ENCODE peak calls at places on chromosomes 4 and X, in five cellular contexts. O is HCT116, X is A549, N is IMR-90, P is HepG2. K is an unnamed sample.

GRCh38 chr4:4690854-4691253 is 149.0 kb upstream of the STX18 start:
- DNase-seq in O (no peak), X (no peak), N (no peak), P (no peak), K (no peak)

GRCh38 chrX:372856-373640 is 13.7 kb downstream of the PPP2R3B start:
- DNase-seq in O (no peak), X (no peak), N (peak), P (no peak), K (no peak)

GRCh38 chr4:24560770-24561415 is 23.5 kb downstream of the DHX15 start:
- DNase-seq in O (no peak), X (no peak), N (peak), P (no peak), K (no peak)

GRCh38 chrX:111761578-111762135 is 80.7 kb downstream of the ALG13 start:
- DNase-seq in O (no peak), X (no peak), N (no peak), P (no peak), K (no peak)

GRCh38 chr4:38170800-38171199 is 210.6 kb downstream of the PTTG2 start:
- DNase-seq in O (no peak), X (no peak), N (no peak), P (no peak), K (no peak)

GRCh38 chrX:68534696-68535095 is 35.8 kb downstream of the YIPF6 start:
- DNase-seq in O (no peak), X (no peak), N (peak), P (no peak), K (no peak)

GRCh38 chrX:106286053-106286650 is 118.0 kb downstream of the PWWP3B start:
- DNase-seq in O (peak), X (no peak), N (no peak), P (peak), K (no peak)

GRCh38 chr4:56909083-56909981 is 1.6 kb downstream of the REST start:
- DNase-seq in O (no peak), X (peak), N (peak), P (peak), K (no peak)

GRCh38 chr4:137892134-137892533 is 350.0 kb downstream of the SLC7A11 start:
- DNase-seq in O (no peak), X (no peak), N (peak), P (no peak), K (no peak)

GRCh38 chr4:2092653-2093000 is 33.5 kb downstream of the NAT8L start:
- DNase-seq in O (no peak), X (no peak), N (no peak), P (no peak), K (no peak)

GRCh38 chr4:109041463-109041862 is 261.0 kb downstream of the COL25A1 start:
- DNase-seq in O (no peak), X (no peak), N (peak), P (no peak), K (no peak)

GRCh38 chrX:23344208-23344903 is 9.7 kb downstream of the PTCHD1 start:
- DNase-seq in O (no peak), X (no peak), N (no peak), P (no peak), K (no peak)

GRCh38 chrX:126165721-126166401 is at the start of gene DCAF12L2:
- DNase-seq in O (no peak), X (peak), N (no peak), P (no peak), K (no peak)

GRCh38 chr4:84684361-84684760 is 101.4 kb downstream of the CDS1 start:
- DNase-seq in O (no peak), X (no peak), N (no peak), P (no peak), K (no peak)

GRCh38 chr4:136103616-136104015 is 1428.7 kb downstream of the PCDH18 start:
- DNase-seq in O (no peak), X (no peak), N (no peak), P (no peak), K (no peak)

GRCh38 chr4:45638641-45639040 is 485.2 kb downstream of the GABRG1 start:
- DNase-seq in O (no peak), X (no peak), N (no peak), P (no peak), K (no peak)

GRCh38 chr4:26692014-26692726 is 108.3 kb downstream of the TBC1D19 start:
- DNase-seq in O (no peak), X (no peak), N (peak), P (no peak), K (no peak)

GRCh38 chr4:83548151-83548905 is 12.4 kb downstream of the GPAT3 start:
- DNase-seq in O (peak), X (peak), N (peak), P (peak), K (peak)

GRCh38 chr4:24889991-24890390 is 22.9 kb downstream of the CCDC149 start:
- DNase-seq in O (no peak), X (no peak), N (peak), P (no peak), K (no peak)

GRCh38 chrX:23503835-23504539 is 163.3 kb upstream of the PRDX4 start:
- DNase-seq in O (peak), X (peak), N (peak), P (peak), K (no peak)

GRCh38 chr4:86359944-86360478 is at the start of gene MAPK10:
- DNase-seq in O (no peak), X (no peak), N (peak), P (no peak), K (peak)

GRCh38 chr4:113141901-113142346 is 92.5 kb downstream of the ANK2 start:
- DNase-seq in O (peak), X (peak), N (peak), P (peak), K (no peak)

GRCh38 chr4:188109157-188109755 is at the start of gene TRIML2:
- DNase-seq in O (peak), X (peak), N (no peak), P (no peak), K (no peak)

GRCh38 chr4:38385286-38386010 is 278.6 kb upstream of the KLF3 start:
- DNase-seq in O (no peak), X (peak), N (no peak), P (peak), K (no peak)

GRCh38 chr4:155777971-155778710 is 19.3 kb downstream of the GUCY1B1 start:
- DNase-seq in O (no peak), X (no peak), N (peak), P (no peak), K (no peak)

GRCh38 chr4:100828986-100829685 is 311.3 kb upstream of the EMCN start:
- DNase-seq in O (no peak), X (peak), N (no peak), P (no peak), K (no peak)

GRCh38 chrX:128906753-128907152 is 616.5 kb downstream of the SMARCA1 start:
- DNase-seq in O (no peak), X (no peak), N (no peak), P (peak), K (no peak)

GRCh38 chr4:55393461-55394320 is 2.1 kb upstream of the TMEM165 start:
- DNase-seq in O (no peak), X (no peak), N (peak), P (no peak), K (no peak)

GRCh38 chrX:132491191-132491590 is 2.4 kb upstream of the MBNL3 start:
- DNase-seq in O (no peak), X (peak), N (no peak), P (peak), K (no peak)

GRCh38 chrX:37383313-37383712 is 34.1 kb downstream of the PRRG1 start:
- DNase-seq in O (no peak), X (no peak), N (peak), P (no peak), K (no peak)

GRCh38 chr4:165133150-165133549 is 20.5 kb upstream of the TMEM192 start:
- DNase-seq in O (no peak), X (no peak), N (no peak), P (no peak), K (no peak)

GRCh38 chr4:7124643-7125442 is 57.0 kb upstream of the GRPEL1 start:
- DNase-seq in O (no peak), X (peak), N (peak), P (peak), K (no peak)
- TF ChIP-seq RAD21 in O (no peak), X (no peak), N (peak), P (no peak), K (no peak)

GRCh38 chr4:139455187-139455586 is 1.3 kb downstream of the RAB33B start:
- DNase-seq in O (no peak), X (no peak), N (no peak), P (no peak), K (no peak)

GRCh38 chr4:139453041-139453370 is 915 bp upstream of the RAB33B start:
- DNase-seq in O (no peak), X (peak), N (no peak), P (peak), K (no peak)

GRCh38 chr4:139454111-139454600 is at the start of gene RAB33B:
- DNase-seq in O (no peak), X (no peak), N (peak), P (no peak), K (no peak)

GRCh38 chr4:139453371-139454110 is 380 bp upstream of the RAB33B start:
- DNase-seq in O (peak), X (peak), N (peak), P (peak), K (peak)

GRCh38 chr4:139454646-139455045 is 725 bp downstream of the RAB33B start:
- DNase-seq in O (no peak), X (no peak), N (no peak), P (no peak), K (no peak)
- TF ChIP-seq RAD21 in O (no peak), X (no peak), N (no peak), P (no peak), K (no peak)

DNA sequence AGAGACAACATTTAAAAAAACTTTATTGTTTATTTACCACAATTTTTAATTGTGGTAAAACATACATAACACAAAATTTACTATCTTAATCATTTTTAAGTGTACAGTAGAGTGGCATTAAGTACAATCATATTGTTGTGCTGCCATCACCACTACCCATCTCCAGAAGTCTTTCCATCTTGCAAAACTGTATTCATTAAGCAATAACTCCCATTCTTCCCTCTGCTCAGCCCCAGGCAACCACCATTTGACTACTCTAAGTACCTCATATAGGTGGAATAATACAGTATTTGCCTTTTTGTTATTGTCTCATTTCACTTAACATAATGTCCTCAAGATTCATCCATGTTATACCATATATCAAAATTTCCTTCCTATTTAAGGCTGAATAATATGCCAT is 12.8 kb upstream of the FAM47E start:
- DNase-seq in O (no peak), X (no peak), N (no peak), P (no peak), K (no peak)
- TF ChIP-seq RAD21 in O (no peak), X (no peak), N (no peak), P (no peak), K (no peak)

DNA sequence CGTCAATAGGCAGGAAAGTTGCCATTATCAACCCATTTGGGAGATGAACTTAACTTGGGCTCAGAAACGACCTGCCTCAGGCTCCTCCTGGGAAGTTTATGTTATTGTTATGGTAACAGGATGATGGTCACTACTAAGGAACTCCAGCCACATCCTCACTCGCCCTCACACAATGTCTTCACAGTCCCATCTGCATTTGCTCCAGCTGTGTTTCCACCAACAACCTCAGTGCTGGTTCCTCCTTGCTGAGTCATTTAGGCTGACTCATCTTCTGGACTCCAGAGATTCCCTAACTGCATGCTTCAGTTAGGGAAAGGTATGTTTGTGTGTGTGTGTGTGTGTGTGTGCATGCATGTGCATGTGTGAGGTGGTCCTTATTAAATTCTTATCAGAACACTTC is 293.4 kb upstream of the BOD1L1 start:
- DNase-seq in O (no peak), X (peak), N (peak), P (peak), K (peak)
- TF ChIP-seq RAD21 in O (no peak), X (peak), N (peak), P (no peak), K (no peak)

DNA sequence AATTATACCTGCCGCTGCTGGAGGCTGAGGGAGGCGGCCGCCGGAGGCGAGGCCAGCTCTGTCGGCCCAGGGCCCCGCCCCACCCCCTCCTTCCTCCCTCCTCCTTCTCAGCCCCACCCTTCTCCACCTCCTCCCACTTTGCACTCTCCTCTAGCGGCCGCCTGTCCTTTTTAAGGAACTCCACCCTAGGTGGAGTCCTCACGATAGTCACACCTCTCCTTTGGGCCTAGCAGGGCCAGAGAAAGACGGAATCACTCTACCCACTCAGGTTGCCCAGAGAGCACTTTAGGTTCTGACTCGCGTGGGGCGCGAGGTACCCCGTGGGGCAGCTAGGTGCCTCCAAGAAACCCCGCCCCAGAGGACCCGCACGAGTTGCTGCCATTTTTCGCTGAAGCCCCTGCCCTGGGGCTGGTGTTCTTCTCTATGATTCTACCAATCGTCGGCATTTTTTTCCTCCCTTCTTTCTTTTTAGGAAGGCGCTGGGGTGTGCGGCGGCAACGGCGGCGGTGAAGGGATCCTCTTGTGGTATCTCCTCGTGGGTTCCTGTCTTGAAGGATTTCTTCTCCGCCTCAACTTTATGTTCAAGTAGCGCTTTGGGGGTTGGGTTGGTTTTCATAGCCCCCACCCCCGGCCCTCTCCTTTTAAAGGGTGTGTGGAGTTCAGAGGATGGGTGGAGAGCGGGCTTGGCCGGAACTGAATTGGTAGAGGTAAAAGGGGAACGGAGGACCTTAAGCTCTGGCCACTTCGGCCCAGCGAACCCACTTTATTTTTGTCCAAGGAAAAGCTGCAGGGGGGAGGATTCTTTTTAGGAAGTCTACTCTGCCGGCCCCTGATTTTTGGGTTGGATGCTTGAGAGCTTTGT is at the start of gene KLF8:
- DNase-seq in O (peak), X (no peak), N (no peak), P (no peak), K (no peak)
- TF ChIP-seq RAD21 in O (no peak), X (no peak), N (no peak), P (no peak), K (no peak)

DNA sequence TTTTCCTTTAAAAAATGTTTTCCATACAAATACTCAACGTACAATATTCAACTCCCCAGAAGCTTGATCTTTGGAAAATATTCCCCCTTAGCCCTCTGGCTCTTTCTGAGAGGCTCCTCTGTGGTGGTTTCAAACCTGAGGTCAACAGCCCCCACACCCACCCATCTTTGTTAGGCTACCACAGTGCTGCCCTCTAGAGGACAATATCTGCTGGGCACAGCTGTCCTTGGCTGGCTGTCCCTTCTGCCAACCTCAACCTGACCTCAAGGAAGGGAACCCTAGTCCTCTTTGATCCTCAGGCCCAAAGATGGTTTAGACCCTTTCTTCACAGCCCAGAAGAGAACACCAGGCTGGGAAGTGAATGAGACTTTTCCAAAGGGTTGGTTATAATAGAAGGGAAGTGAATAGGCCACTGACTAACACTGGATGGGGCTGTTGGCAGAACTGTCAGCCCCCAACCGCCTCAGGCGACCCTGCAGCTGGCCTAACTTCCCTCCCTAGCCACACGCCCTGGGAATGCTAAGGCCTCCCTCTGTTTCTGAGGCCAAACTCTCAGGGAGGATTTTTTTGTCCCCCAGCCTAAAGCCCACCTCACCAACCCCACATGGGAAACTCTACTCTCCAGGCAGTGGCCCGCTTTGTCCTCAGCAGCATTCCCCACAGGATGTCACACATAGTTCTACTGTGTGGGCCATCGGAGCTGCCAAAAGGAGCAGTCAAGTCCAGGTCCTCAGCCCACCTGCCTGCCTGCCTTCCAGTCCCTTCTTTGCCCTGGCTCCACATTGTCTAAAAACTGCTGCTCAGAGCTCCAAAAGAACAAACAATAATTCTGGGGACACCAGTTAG is 34.3 kb downstream of the NYX start:
- DNase-seq in O (peak), X (peak), N (no peak), P (peak), K (no peak)
- TF ChIP-seq RAD21 in O (peak), X (peak), N (peak), P (no peak), K (peak)

DNA sequence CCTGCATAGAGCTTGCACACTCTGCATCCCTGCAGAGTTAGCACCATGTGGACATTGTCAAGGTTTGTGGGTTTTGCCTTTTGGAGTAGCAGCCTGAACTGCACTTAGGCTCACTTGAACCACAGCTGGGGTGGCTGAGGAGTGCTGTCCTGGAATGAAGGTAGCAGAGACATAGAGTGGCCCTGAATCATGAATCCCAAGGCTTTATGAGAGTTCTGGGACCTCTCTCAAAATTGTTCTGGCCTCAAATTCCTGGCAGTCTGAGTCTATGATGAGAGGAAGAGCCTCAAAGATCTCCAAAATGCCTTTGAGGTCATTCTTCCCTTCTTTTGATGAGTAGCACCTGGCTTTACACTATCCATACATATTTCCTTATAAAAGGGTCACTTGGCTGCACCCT is 37.1 kb upstream of the ADH1C start:
- DNase-seq in O (no peak), X (no peak), N (peak), P (no peak), K (no peak)
- TF ChIP-seq RAD21 in O (no peak), X (no peak), N (no peak), P (no peak), K (no peak)

GRCh38 chr4:53068755-53069154 is 206.6 kb downstream of the RASL11B start:
- DNase-seq in O (no peak), X (no peak), N (peak), P (peak), K (no peak)
- TF ChIP-seq RAD21 in O (no peak), X (no peak), N (no peak), P (no peak), K (no peak)

GRCh38 chr4:63370997-63371396 is 1038.3 kb downstream of the TECRL start:
- DNase-seq in O (no peak), X (no peak), N (no peak), P (no peak), K (no peak)
- TF ChIP-seq RAD21 in O (no peak), X (no peak), N (no peak), P (no peak), K (no peak)